ENCODE peak calls at places on chromosomes 1 and 21, in eight cellular contexts. F is endothelial cell of umbilical vein, B is heart right ventricle, A is dorsolateral prefrontal cortex, U is uterus, C is A549, Y is neural progenitor cell, S is pancreas. X is an unnamed sample.
A peak's percentile ranks its signal among the peaks of the same experiment; 100 is the strongest.

GRCh38 chr1:185027252-185027882 is 18.0 kb upstream of the RNF2 start:
- DNase-seq in C (no peak), Y (no peak), S (no peak), A (no peak), U (no peak), F (no peak), B (no peak), X (no peak)

GRCh38 chr1:219189021-219189824 is 15.5 kb downstream of the LYPLAL1 start:
- DNase-seq in F (peak; percentile 96), S (no peak), U (no peak), A (no peak), B (no peak), Y (no peak), C (no peak), X (no peak)

GRCh38 chr1:5585256-5585655 is 407.0 kb downstream of the NPHP4 start:
- DNase-seq in Y (no peak), U (no peak), C (no peak), A (no peak), B (no peak), S (no peak), F (no peak), X (peak; percentile 3)

GRCh38 chr21:32131960-32132359 is 146.9 kb downstream of the MIS18A start:
- DNase-seq in A (no peak), Y (no peak), U (no peak), F (no peak), B (no peak), C (peak; percentile 47), S (no peak), X (no peak)

GRCh38 chr1:180235502-180236239 is 5.6 kb downstream of the LHX4 start:
- DNase-seq in B (no peak), C (no peak), Y (peak; percentile 67), A (no peak), F (no peak), S (no peak), U (no peak), X (no peak)

GRCh38 chr21:30340714-30341573 is 3.5 kb upstream of the KRTAP27-1 start:
- DNase-seq in Y (peak; percentile 52), U (no peak), S (peak; percentile 57), B (no peak), F (no peak), C (peak; percentile 29), A (no peak), X (no peak)

GRCh38 chr1:33609739-33610138 is 137.3 kb downstream of the ZSCAN20 start:
- DNase-seq in Y (no peak), S (no peak), U (no peak), C (no peak), B (no peak), F (no peak), A (no peak), X (no peak)

GRCh38 chr1:100364731-100365130 is 12.4 kb downstream of the CDC14A start:
- DNase-seq in F (no peak), B (no peak), Y (no peak), U (no peak), S (no peak), A (no peak), C (no peak), X (no peak)

GRCh38 chr1:220326578-220326977 is 54.3 kb upstream of the RAB3GAP2 start:
- DNase-seq in U (no peak), C (no peak), A (no peak), S (no peak), Y (no peak), B (no peak), F (no peak), X (no peak)

GRCh38 chr1:47875831-47876586 is 121.2 kb downstream of the TRABD2B start:
- DNase-seq in C (peak; percentile 60), F (no peak), S (peak; percentile 15), U (no peak), Y (no peak), A (no peak), B (no peak), X (peak; percentile 73)

GRCh38 chr1:212655668-212656440 is 43.8 kb downstream of the BATF3 start:
- DNase-seq in U (no peak), Y (no peak), B (no peak), A (no peak), C (no peak), S (no peak), F (no peak), X (no peak)

GRCh38 chr1:85048296-85049064 is at the start of gene MCOLN3:
- DNase-seq in S (peak; percentile 62), U (peak; percentile 57), B (peak; percentile 28), F (no peak), C (peak; percentile 26), A (no peak), Y (peak; percentile 77), X (peak; percentile 37)

GRCh38 chr1:119298687-119299086 is 69.9 kb upstream of the HAO2 start:
- DNase-seq in A (no peak), C (no peak), Y (no peak), U (no peak), B (no peak), S (no peak), F (no peak), X (no peak)

GRCh38 chr1:8031176-8031785 is 5.2 kb upstream of the ERRFI1 start:
- DNase-seq in C (peak; percentile 64), A (no peak), U (no peak), B (no peak), Y (peak; percentile 47), S (no peak), F (peak; percentile 72), X (no peak)

GRCh38 chr1:85611856-85612255 is 31.3 kb downstream of the CCN1 start:
- DNase-seq in A (no peak), C (peak; percentile 72), Y (peak; percentile 28), S (peak; percentile 46), F (no peak), U (peak; percentile 45), B (peak; percentile 10), X (peak; percentile 83)

GRCh38 chr1:229191066-229191674 is 79.7 kb upstream of the RAB4A start:
- DNase-seq in Y (no peak), U (no peak), B (no peak), S (no peak), F (no peak), A (no peak), C (peak; percentile 10), X (no peak)

GRCh38 chr21:35436899-35437298 is 387.8 kb upstream of the RUNX1 start:
- DNase-seq in Y (no peak), S (no peak), F (no peak), B (no peak), U (no peak), A (no peak), C (no peak), X (no peak)

GRCh38 chr1:55428944-55429931 is 214.1 kb upstream of the USP24 start:
- DNase-seq in S (peak; percentile 47), C (peak; percentile 100), U (peak; percentile 24), B (no peak), F (peak; percentile 99), Y (no peak), A (no peak), X (peak; percentile 76)

GRCh38 chr1:119101563-119101962 is 38.9 kb downstream of the WARS2 start:
- DNase-seq in Y (no peak), U (no peak), B (no peak), C (no peak), F (no peak), A (no peak), S (no peak), X (no peak)

GRCh38 chr1:212609701-212610574 is 1.4 kb downstream of the ATF3 start:
- DNase-seq in B (no peak), Y (no peak), A (no peak), S (no peak), C (no peak), U (no peak), F (no peak), X (no peak)

GRCh38 chr1:68313736-68314594 is 81.6 kb upstream of the WLS start:
- DNase-seq in F (peak; percentile 64), S (no peak), Y (peak; percentile 24), B (no peak), A (no peak), U (no peak), C (no peak), X (no peak)
- H3K27ac ChIP-seq in F (no peak overlapping the region), S (no peak overlapping the region), Y (no peak overlapping the region), B (no peak overlapping the region), A (no peak overlapping the region), U (no peak overlapping the region), C (no peak overlapping the region), X (no peak overlapping the region)

DNA sequence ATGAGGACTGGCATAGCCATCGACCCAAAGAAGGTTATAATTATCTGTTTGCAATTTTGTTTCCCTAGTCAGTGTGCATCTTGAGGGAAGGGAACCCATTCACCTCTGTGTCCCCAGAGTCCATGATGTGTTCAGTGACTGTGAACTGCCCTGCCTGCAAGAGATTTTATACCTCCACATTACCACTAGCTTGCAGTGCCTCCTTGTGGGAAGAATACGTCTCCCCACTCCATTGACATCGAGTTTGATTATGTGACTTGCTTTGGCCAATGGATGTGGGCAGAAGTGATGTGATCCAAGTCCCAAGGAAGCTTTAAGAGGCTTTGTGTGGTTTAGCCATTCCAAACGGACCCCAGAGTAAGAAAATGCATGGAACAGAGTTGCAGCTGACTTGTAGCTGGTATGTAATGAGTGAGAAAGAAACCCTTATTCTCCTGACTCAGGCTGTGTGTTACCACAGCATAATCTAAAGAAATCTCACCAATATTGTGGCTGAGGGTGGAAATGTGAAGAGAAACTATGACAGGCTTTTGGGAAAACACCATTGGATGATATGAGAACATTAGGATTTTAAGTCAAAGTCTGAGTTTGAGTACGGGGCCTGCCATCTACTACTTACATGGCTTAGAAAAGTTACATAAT is 47.8 kb upstream of the NRDC start:
- DNase-seq in U (no peak), Y (peak; percentile 61), F (peak; percentile 52), B (no peak), C (peak; percentile 42), S (no peak), A (no peak), X (no peak)
- TF ChIP-seq CTCF in U (no peak), Y (peak; percentile 57), F (peak; percentile 53), B (no peak), C (peak; percentile 30), S (no peak), A (no peak), X (no peak)

DNA sequence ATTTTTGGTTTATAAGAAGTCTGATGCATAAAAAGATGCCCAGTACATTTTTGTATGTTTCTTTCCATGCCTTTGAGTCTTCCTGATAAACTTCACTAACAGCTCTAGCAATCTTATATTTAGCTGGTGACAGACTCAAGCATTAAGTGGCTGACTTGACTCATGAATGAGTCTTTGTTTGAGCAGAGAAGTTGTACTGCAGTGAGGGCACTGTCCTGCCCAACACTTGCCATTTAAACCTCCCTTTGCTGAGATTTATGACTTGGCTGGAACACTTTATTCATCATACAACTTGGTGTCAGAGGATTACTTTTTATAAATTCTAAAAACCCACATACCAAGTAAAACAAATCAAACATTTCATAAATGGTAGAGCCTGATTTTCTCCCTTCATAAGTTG is 14.6 kb upstream of the CAMSAP2 start:
- DNase-seq in S (no peak), B (no peak), U (no peak), Y (no peak), C (no peak), F (no peak), A (no peak), X (no peak)
- H3K27ac ChIP-seq in S (no peak overlapping the region), B (no peak overlapping the region), U (no peak overlapping the region), Y (no peak overlapping the region), C (no peak overlapping the region), F (no peak overlapping the region), A (no peak overlapping the region), X (no peak overlapping the region)

DNA sequence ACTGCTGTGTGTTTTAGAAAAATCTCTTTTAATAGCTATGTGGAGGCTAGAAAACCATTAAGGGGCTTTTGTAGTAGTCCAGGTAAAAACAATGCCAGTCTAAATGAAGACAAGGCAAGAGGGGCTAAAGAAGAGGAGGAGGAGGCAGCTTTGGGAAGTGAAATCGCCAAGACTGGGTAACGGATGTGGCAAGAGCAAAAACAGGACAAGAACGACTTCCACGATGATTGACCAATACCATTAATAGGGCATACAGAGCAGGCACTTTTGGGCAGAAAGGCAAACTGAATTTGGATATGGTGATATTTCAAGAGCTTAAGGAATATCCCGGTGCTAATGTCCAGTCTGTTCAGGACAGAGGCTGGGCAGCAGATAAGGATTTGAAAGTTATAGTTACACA is 22.0 kb downstream of the COA6 start:
- DNase-seq in B (no peak), F (no peak), A (no peak), C (no peak), U (no peak), S (no peak), Y (no peak), X (no peak)
- TF ChIP-seq CTCF in B (no peak), F (no peak), A (no peak), C (no peak), U (no peak), S (no peak), Y (no peak), X (no peak)